ENCODE peak calls at places on chromosomes 4 and X, in four cellular contexts. V is K562, P is HepG2, Y is GM12878. Q is an unnamed sample.

GRCh38 chr4:75598390-75598789 is 31.9 kb downstream of the CDKL2 start:
- DNase-seq in V (peak; percentile 16), P (no peak), Y (no peak), Q (no peak)

GRCh38 chr4:187321741-187322140 is 598.1 kb upstream of the FAT1 start:
- DNase-seq in V (no peak), P (no peak), Y (no peak), Q (no peak)

GRCh38 chrX:72347366-72347765 is 41.7 kb upstream of the CITED1 start:
- DNase-seq in V (no peak), P (no peak), Y (no peak), Q (no peak)

GRCh38 chr4:94551616-94552564 is 100.1 kb downstream of the PDLIM5 start:
- DNase-seq in V (no peak), P (no peak), Y (no peak), Q (no peak)

GRCh38 chr4:125331116-125331515 is 16.4 kb downstream of the FAT4 start:
- DNase-seq in V (no peak), P (no peak), Y (no peak), Q (no peak)

GRCh38 chrX:136423724-136424123 is 64.0 kb upstream of the BRS3 start:
- DNase-seq in V (no peak), P (no peak), Y (no peak), Q (no peak)

GRCh38 chrX:11336201-11336600 is 43.0 kb downstream of the AMELX start:
- DNase-seq in V (no peak), P (no peak), Y (no peak), Q (no peak)

GRCh38 chrX:53188763-53189162 is 36.2 kb downstream of the KDM5C start:
- DNase-seq in V (no peak), P (no peak), Y (peak; percentile 45), Q (no peak)

GRCh38 chr4:73406548-73406875 is 2.4 kb downstream of the ALB start:
- DNase-seq in V (no peak), P (no peak), Y (no peak), Q (no peak)

GRCh38 chr4:155780773-155781172 is 22.0 kb downstream of the GUCY1B1 start:
- DNase-seq in V (no peak), P (no peak), Y (no peak), Q (no peak)

GRCh38 chrX:13142891-13143290 is 98.5 kb upstream of the FAM9C start:
- DNase-seq in V (no peak), P (no peak), Y (no peak), Q (no peak)

DNA sequence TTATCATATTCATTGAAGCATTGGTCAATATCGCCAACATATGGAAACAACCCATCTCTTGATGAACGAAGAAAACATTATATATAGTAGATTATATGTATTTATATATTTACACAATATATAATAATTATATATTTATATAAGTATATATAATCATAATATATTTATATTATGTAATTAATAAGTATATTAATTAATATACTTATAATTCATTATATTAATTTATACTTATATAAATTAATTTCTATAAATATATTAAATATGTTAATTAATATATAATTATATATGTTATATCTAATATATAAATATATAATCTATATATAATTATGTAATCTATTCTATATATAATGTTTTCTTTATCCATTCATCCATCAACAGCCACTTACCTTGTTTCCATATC is 69.0 kb upstream of the SRD5A3 start:
- DNase-seq in V (no peak), P (no peak), Y (no peak), Q (no peak)
- TF ChIP-seq FOXM1 in V (no peak), P (no peak), Y (no peak), Q (no peak)

DNA sequence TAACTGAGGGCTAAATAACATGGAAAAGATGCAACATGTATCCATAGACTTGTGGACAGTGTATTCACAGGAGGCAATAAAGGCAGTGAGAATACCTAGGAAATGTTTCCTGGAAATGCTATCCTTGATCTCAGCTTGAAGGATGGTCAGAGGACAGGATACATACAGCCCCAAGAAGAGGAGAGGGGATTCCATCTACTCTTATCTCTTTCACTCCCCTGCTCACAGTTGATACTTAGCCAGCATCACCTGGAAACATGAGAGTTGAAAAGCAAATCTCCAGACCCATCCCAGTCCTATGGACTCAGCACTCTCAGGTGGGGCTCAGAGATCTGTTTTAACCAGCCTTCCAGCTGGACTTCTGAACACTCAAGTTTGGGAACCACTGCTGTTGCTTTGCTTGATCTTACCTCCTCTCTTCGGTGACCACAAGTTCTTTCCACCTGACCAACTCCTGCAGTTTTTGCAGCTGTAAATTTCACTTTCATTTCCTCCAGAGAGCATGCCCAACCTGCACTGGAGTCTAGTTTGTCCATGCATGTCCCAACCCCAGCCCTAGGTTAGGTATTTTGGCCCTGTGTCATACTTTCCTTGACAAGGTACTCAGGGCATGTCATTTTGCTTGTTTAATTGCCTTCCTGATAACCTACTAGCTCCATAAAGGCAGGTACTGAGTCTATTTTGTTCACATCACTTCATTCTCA is 10.4 kb downstream of the RELL1 start:
- DNase-seq in V (no peak), P (no peak), Y (peak; percentile 85), Q (no peak)
- TF ChIP-seq SP1 in V (no peak), P (no peak), Y (no peak), Q (no peak)

GRCh38 chr4:132646186-132646585 is 502.9 kb upstream of the PCDH10 start:
- DNase-seq in V (no peak), P (no peak), Y (peak; percentile 44), Q (no peak)
- TF ChIP-seq FOXK2 in V (no peak), P (no peak), Y (no peak), Q (no peak)

GRCh38 chr4:80685219-80685618 is 345.3 kb upstream of the BMP3 start:
- DNase-seq in V (no peak), P (no peak), Y (no peak), Q (no peak)
- TF ChIP-seq FOXM1 in V (no peak), P (no peak), Y (no peak), Q (no peak)